ENCODE peak calls at places on chromosomes 5 and 9, in five cellular contexts. One of them, this sample, is unnamed.

GRCh38 chr5:177116631-177117373 is 16.8 kb upstream of the NSD1 start:
- ATAC-seq in HepG2: no peak
- ATAC-seq in GM12878: peak
- ATAC-seq in upper lobe of left lung: peak
- ATAC-seq in K562: peak
- ATAC-seq in this sample: peak

GRCh38 chr9:132892383-132892782 is 13.7 kb downstream of the SPACA9 start:
- ATAC-seq in HepG2: no peak
- ATAC-seq in GM12878: no peak
- ATAC-seq in upper lobe of left lung: peak
- ATAC-seq in K562: no peak
- ATAC-seq in this sample: no peak

GRCh38 chr5:88786217-88786560 is 96.8 kb downstream of the MEF2C start:
- ATAC-seq in HepG2: no peak
- ATAC-seq in GM12878: no peak
- ATAC-seq in upper lobe of left lung: peak
- ATAC-seq in K562: peak
- ATAC-seq in this sample: peak

GRCh38 chr9:124228516-124228915 is 29.2 kb upstream of the NEK6 start:
- ATAC-seq in HepG2: no peak
- ATAC-seq in GM12878: no peak
- ATAC-seq in upper lobe of left lung: no peak
- ATAC-seq in K562: no peak
- ATAC-seq in this sample: no peak

GRCh38 chr5:113058269-113058668 is 81.7 kb downstream of the DCP2 start:
- ATAC-seq in HepG2: no peak
- ATAC-seq in GM12878: no peak
- ATAC-seq in upper lobe of left lung: no peak
- ATAC-seq in K562: no peak
- ATAC-seq in this sample: no peak

GRCh38 chr5:169836835-169837234 is 143.5 kb downstream of the INSYN2B start:
- ATAC-seq in HepG2: no peak
- ATAC-seq in GM12878: peak
- ATAC-seq in upper lobe of left lung: no peak
- ATAC-seq in K562: no peak
- ATAC-seq in this sample: no peak

GRCh38 chr9:95103385-95104087 is 214.0 kb downstream of the FANCC start:
- ATAC-seq in HepG2: peak
- ATAC-seq in GM12878: no peak
- ATAC-seq in upper lobe of left lung: no peak
- ATAC-seq in K562: peak
- ATAC-seq in this sample: no peak

GRCh38 chr5:53994148-53994547 is 316.2 kb downstream of the ARL15 start:
- ATAC-seq in HepG2: no peak
- ATAC-seq in GM12878: no peak
- ATAC-seq in upper lobe of left lung: no peak
- ATAC-seq in K562: no peak
- ATAC-seq in this sample: no peak

GRCh38 chr5:96008987-96009647 is 47.5 kb upstream of the ELL2 start:
- ATAC-seq in HepG2: no peak
- ATAC-seq in GM12878: no peak
- ATAC-seq in upper lobe of left lung: no peak
- ATAC-seq in K562: no peak
- ATAC-seq in this sample: no peak

GRCh38 chr5:53937467-53937866 is 372.9 kb downstream of the ARL15 start:
- ATAC-seq in HepG2: no peak
- ATAC-seq in GM12878: no peak
- ATAC-seq in upper lobe of left lung: no peak
- ATAC-seq in K562: no peak
- ATAC-seq in this sample: no peak

GRCh38 chr5:153883829-153884228 is 154.9 kb downstream of the FAM114A2 start:
- ATAC-seq in HepG2: no peak
- ATAC-seq in GM12878: no peak
- ATAC-seq in upper lobe of left lung: no peak
- ATAC-seq in K562: no peak
- ATAC-seq in this sample: no peak

GRCh38 chr5:54517174-54517511 is 416 bp upstream of the SNX18 start:
- ATAC-seq in HepG2: peak
- ATAC-seq in GM12878: no peak
- ATAC-seq in upper lobe of left lung: no peak
- ATAC-seq in K562: no peak
- ATAC-seq in this sample: peak

GRCh38 chr9:131622536-131622935 is 77.2 kb downstream of the PRRT1B start:
- ATAC-seq in HepG2: no peak
- ATAC-seq in GM12878: peak
- ATAC-seq in upper lobe of left lung: no peak
- ATAC-seq in K562: no peak
- ATAC-seq in this sample: no peak

GRCh38 chr5:95858023-95858461 is 35.5 kb upstream of the GLRX start:
- ATAC-seq in HepG2: no peak
- ATAC-seq in GM12878: no peak
- ATAC-seq in upper lobe of left lung: peak
- ATAC-seq in K562: no peak
- ATAC-seq in this sample: peak

GRCh38 chr5:353599-354580 is 32.4 kb downstream of the AHRR start:
- ATAC-seq in HepG2: no peak
- ATAC-seq in GM12878: no peak
- ATAC-seq in upper lobe of left lung: peak
- ATAC-seq in K562: no peak
- ATAC-seq in this sample: no peak

GRCh38 chr9:124652203-124652992 is 118.7 kb downstream of the NR6A1 start:
- ATAC-seq in HepG2: no peak
- ATAC-seq in GM12878: no peak
- ATAC-seq in upper lobe of left lung: peak
- ATAC-seq in K562: peak
- ATAC-seq in this sample: peak

GRCh38 chr9:74443036-74443750 is 53.9 kb upstream of the RORB start:
- ATAC-seq in HepG2: no peak
- ATAC-seq in GM12878: no peak
- ATAC-seq in upper lobe of left lung: no peak
- ATAC-seq in K562: no peak
- ATAC-seq in this sample: no peak

GRCh38 chr5:7435503-7435902 is 39.6 kb downstream of the ADCY2 start:
- ATAC-seq in HepG2: no peak
- ATAC-seq in GM12878: no peak
- ATAC-seq in upper lobe of left lung: no peak
- ATAC-seq in K562: no peak
- ATAC-seq in this sample: no peak

GRCh38 chr5:45741110-45741509 is 44.9 kb upstream of the HCN1 start:
- ATAC-seq in HepG2: no peak
- ATAC-seq in GM12878: no peak
- ATAC-seq in upper lobe of left lung: no peak
- ATAC-seq in K562: no peak
- ATAC-seq in this sample: no peak

GRCh38 chr5:137486707-137487106 is 12.4 kb downstream of the SPOCK1 start:
- ATAC-seq in HepG2: no peak
- ATAC-seq in GM12878: no peak
- ATAC-seq in upper lobe of left lung: no peak
- ATAC-seq in K562: no peak
- ATAC-seq in this sample: peak

GRCh38 chr5:178338126-178338749 is 105.6 kb upstream of the PHYKPL start:
- ATAC-seq in HepG2: no peak
- ATAC-seq in GM12878: no peak
- ATAC-seq in upper lobe of left lung: no peak
- ATAC-seq in K562: no peak
- ATAC-seq in this sample: no peak

GRCh38 chr5:170250810-170251317 is 18.1 kb downstream of the C5orf58 start:
- ATAC-seq in HepG2: no peak
- ATAC-seq in GM12878: no peak
- ATAC-seq in upper lobe of left lung: no peak
- ATAC-seq in K562: no peak
- ATAC-seq in this sample: no peak

GRCh38 chr5:180825768-180826525 is 23.3 kb upstream of the MGAT1 start:
- ATAC-seq in HepG2: peak
- ATAC-seq in GM12878: no peak
- ATAC-seq in upper lobe of left lung: peak
- ATAC-seq in K562: peak
- ATAC-seq in this sample: peak

GRCh38 chr5:54531536-54531935 is 14.0 kb downstream of the SNX18 start:
- ATAC-seq in HepG2: no peak
- ATAC-seq in GM12878: no peak
- ATAC-seq in upper lobe of left lung: no peak
- ATAC-seq in K562: no peak
- ATAC-seq in this sample: no peak

GRCh38 chr9:93585695-93586094 is 9.3 kb downstream of the PHF2 start:
- ATAC-seq in HepG2: no peak
- ATAC-seq in GM12878: no peak
- ATAC-seq in upper lobe of left lung: no peak
- ATAC-seq in K562: no peak
- ATAC-seq in this sample: no peak

DNA sequence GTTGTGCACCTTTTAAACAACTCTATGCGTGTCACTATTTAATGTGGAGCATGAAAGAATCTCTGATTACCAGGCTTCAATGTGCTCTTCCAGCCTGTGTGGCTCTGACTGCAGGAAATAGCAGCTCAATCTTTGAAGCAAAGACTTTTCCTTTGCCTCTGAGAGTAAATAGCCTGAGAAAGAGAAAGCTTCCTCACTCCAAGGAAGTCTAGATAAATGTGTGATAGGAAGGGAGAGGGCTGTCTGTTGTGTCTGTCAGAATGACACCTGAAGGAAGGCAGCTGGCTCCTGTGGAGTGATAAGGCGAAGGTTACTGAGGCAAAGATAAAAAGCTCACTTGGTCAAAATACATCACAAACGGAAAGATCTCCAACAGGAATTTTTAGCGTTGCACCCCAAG is 205.3 kb upstream of the HAPLN1 start:
- ATAC-seq in HepG2: no peak
- ATAC-seq in GM12878: no peak
- ATAC-seq in upper lobe of left lung: no peak
- ATAC-seq in K562: no peak
- ATAC-seq in this sample: no peak
- TF ChIP-seq EP300 in HepG2: no peak
- TF ChIP-seq EP300 in GM12878: no peak
- TF ChIP-seq EP300 in upper lobe of left lung: no peak
- TF ChIP-seq EP300 in K562: no peak
- TF ChIP-seq EP300 in this sample: no peak

GRCh38 chr5:157516626-157517325 is 56.8 kb downstream of the NIPAL4 start:
- ATAC-seq in HepG2: no peak
- ATAC-seq in GM12878: no peak
- ATAC-seq in upper lobe of left lung: peak
- ATAC-seq in K562: no peak
- ATAC-seq in this sample: peak
- TF ChIP-seq POLR2AphosphoS5 in HepG2: no peak
- TF ChIP-seq POLR2AphosphoS5 in GM12878: no peak
- TF ChIP-seq POLR2AphosphoS5 in upper lobe of left lung: no peak
- TF ChIP-seq POLR2AphosphoS5 in K562: no peak
- TF ChIP-seq POLR2AphosphoS5 in this sample: peak

DNA sequence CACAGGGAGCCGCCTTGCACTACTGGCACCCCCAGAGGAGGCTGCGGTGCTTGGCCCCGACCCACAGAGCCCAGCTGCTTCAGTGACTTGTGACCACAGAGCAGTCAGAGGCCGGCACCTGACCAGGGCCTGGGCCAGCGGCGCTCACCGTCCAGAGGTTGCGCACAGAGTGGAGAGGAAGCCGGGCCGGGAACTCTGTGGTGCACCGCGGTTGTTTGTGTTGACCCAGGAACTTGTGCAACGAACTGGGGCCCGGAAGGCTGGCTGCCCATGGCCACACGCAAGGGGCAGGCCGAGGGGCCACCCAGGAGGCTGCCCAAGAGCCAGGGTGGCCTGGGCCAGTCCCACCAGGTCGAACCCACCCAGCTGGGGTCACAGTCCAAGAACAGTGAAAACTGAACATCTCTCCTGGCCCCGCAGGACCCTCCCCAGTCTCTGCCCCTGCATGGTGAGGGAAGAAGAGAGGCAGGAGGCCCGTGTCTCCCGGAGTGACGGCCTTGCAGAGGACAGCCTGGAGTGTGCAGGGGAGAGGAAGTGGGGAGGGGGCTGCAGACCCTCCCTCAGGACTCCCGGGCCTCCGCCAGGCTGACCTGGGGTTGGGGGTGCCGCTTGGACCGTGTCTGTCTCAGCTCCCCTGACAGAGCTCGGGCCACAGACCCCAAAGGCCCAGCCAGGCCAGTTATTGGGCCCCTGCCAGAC is 42.8 kb upstream of the EGFL7 start:
- ATAC-seq in HepG2: peak
- ATAC-seq in GM12878: no peak
- ATAC-seq in upper lobe of left lung: peak
- ATAC-seq in K562: peak
- ATAC-seq in this sample: peak
- TF ChIP-seq EP300 in HepG2: peak
- TF ChIP-seq EP300 in GM12878: no peak
- TF ChIP-seq EP300 in upper lobe of left lung: no peak
- TF ChIP-seq EP300 in K562: no peak
- TF ChIP-seq EP300 in this sample: no peak

GRCh38 chr5:163459888-163460561 is at the start of gene NUDCD2:
- ATAC-seq in HepG2: peak
- ATAC-seq in GM12878: peak
- ATAC-seq in upper lobe of left lung: peak
- ATAC-seq in K562: peak
- ATAC-seq in this sample: peak

GRCh38 chr5:163463063-163463435 is 2.6 kb downstream of the HMMR start:
- ATAC-seq in HepG2: no peak
- ATAC-seq in GM12878: no peak
- ATAC-seq in upper lobe of left lung: no peak
- ATAC-seq in K562: no peak
- ATAC-seq in this sample: no peak

GRCh38 chr5:163459465-163459887 is 426 bp downstream of the NUDCD2 start:
- ATAC-seq in HepG2: no peak
- ATAC-seq in GM12878: peak
- ATAC-seq in upper lobe of left lung: no peak
- ATAC-seq in K562: no peak
- ATAC-seq in this sample: peak

GRCh38 chr5:163458778-163459405 is 1.0 kb downstream of the NUDCD2 start:
- ATAC-seq in HepG2: no peak
- ATAC-seq in GM12878: no peak
- ATAC-seq in upper lobe of left lung: no peak
- ATAC-seq in K562: peak
- ATAC-seq in this sample: no peak

DNA sequence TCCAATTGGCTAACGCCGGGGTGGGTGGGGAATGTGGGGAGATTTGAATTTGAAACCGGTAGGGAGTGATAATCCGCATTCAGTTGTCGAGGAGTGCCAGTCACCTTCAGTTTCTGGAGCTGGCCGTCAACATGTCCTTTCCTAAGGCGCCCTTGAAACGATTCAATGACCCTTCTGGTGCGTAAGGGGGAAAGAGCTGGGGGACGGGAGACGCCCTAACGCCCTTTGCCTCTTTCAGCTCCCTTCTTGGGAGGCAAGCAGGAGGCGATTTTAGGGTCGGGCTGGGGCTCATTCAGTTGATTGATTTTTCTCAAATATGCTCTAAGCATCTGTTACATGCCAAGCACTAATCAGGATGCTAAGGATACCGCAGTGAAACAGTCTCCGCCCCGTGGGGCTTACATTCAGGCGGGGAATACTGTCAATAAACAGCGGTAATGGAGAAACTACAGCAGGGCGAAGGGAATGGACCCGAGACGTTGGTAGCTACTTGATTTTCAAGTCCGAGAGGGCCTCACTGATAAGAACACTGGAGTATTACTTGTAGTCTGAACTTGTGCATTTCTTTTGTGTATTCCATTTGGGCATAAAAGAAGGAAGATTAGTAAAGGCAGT is at the start of gene HMMR:
- ATAC-seq in HepG2: peak
- ATAC-seq in GM12878: peak
- ATAC-seq in upper lobe of left lung: no peak
- ATAC-seq in K562: peak
- ATAC-seq in this sample: no peak
- TF ChIP-seq POLR2AphosphoS5 in HepG2: peak
- TF ChIP-seq POLR2AphosphoS5 in GM12878: peak
- TF ChIP-seq POLR2AphosphoS5 in upper lobe of left lung: no peak
- TF ChIP-seq POLR2AphosphoS5 in K562: peak
- TF ChIP-seq POLR2AphosphoS5 in this sample: no peak